ENCODE peak calls at places on chromosomes 1 and 21, in nine cellular contexts. L is HCEC 1CT; R is stimulated activated CD4-positive, alpha-beta T cell treated with anti-CD3 and anti-CD28 coated beads, Interleukin-1b, Interleukin-23, amount 100 ng/mL, for 4 hours; P is NCI-H1092; A is AG04450; X is NCI-H1417; Q is amniotic stem cell; Z is transverse colon; V is astrocyte of the spinal cord. E is an unnamed sample.

GRCh38 chr1:235532350-235532749 is 28.1 kb upstream of the B3GALNT2 start:
- DNase-seq in X (no peak), V (no peak), A (no peak), P (no peak), L (peak), R (no peak), Q (no peak), Z (no peak), E (no peak)

GRCh38 chr1:25117233-25117823 is 115.0 kb downstream of the SYF2 start:
- DNase-seq in Q (no peak), A (no peak), R (no peak), X (no peak), V (no peak), Z (peak), P (no peak), L (no peak), E (no peak)

GRCh38 chr1:226210571-226211176 is 12.8 kb upstream of the MIXL1 start:
- DNase-seq in R (no peak), X (no peak), A (no peak), Q (no peak), Z (no peak), L (no peak), V (no peak), P (no peak), E (no peak)

GRCh38 chr1:45200435-45200834 is 6.0 kb downstream of the ZSWIM5 start:
- DNase-seq in Q (no peak), X (no peak), Z (no peak), A (no peak), V (no peak), L (no peak), R (no peak), P (no peak), E (no peak)

GRCh38 chr1:96365596-96365995 is 356.0 kb upstream of the PTBP2 start:
- DNase-seq in V (no peak), Q (no peak), R (no peak), A (no peak), P (no peak), Z (no peak), X (no peak), L (no peak), E (no peak)

GRCh38 chr1:66217021-66217420 is 316.9 kb upstream of the SGIP1 start:
- DNase-seq in X (no peak), L (peak), V (peak), Q (no peak), Z (no peak), A (no peak), P (no peak), R (no peak), E (no peak)

GRCh38 chr1:210364479-210364878 is 35.8 kb downstream of the HHAT start:
- DNase-seq in Z (no peak), R (no peak), X (no peak), L (no peak), V (no peak), P (no peak), A (no peak), Q (no peak), E (no peak)

GRCh38 chr21:31798842-31799691 is 67.1 kb upstream of the SCAF4 start:
- DNase-seq in L (no peak), Z (no peak), P (no peak), Q (no peak), V (no peak), R (no peak), X (peak), A (no peak), E (no peak)

GRCh38 chr1:84940481-84940880 is 47.5 kb upstream of the LPAR3 start:
- DNase-seq in Z (no peak), V (no peak), Q (no peak), X (no peak), L (no peak), P (no peak), R (no peak), A (no peak), E (no peak)

GRCh38 chr1:116679091-116679827 is 11.7 kb upstream of the IGSF3 start:
- DNase-seq in Q (no peak), L (no peak), A (no peak), X (no peak), Z (no peak), V (no peak), P (no peak), R (no peak), E (no peak)

GRCh38 chr21:38126677-38127271 is 130.0 kb upstream of the KCNJ15 start:
- DNase-seq in Z (peak), R (peak), P (peak), V (peak), A (no peak), Q (peak), X (peak), L (peak), E (peak)

GRCh38 chr1:21334214-21335087 is 44.2 kb upstream of the ECE1 start:
- DNase-seq in Z (peak), V (peak), P (no peak), X (no peak), R (peak), A (no peak), Q (peak), L (peak), E (peak)

GRCh38 chr1:200640373-200641174 is 20.0 kb upstream of the KIF14 start:
- DNase-seq in L (no peak), V (no peak), Q (no peak), X (no peak), R (no peak), Z (no peak), P (no peak), A (no peak), E (no peak)

GRCh38 chr1:6168947-6169586 is 11.1 kb downstream of the CHD5 start:
- DNase-seq in V (no peak), Z (no peak), A (no peak), X (no peak), L (no peak), P (no peak), Q (no peak), R (no peak), E (no peak)

GRCh38 chr21:15051652-15052554 is 12.9 kb downstream of the NRIP1 start:
- DNase-seq in Q (no peak), L (peak), X (peak), V (no peak), A (no peak), R (no peak), P (no peak), Z (peak), E (no peak)

GRCh38 chr1:37945743-37946702 is 830 bp downstream of the INPP5B start:
- DNase-seq in V (peak), X (no peak), A (peak), Q (peak), L (peak), Z (peak), R (no peak), P (no peak), E (no peak)

E was measured in stimulated activated effector memory CD8-positive, alpha-beta T cell treated with anti-CD3 and anti-CD28 coated beads, Interleukin-12 subunit alpha, Interleukin-12 subunit beta, amount 100 ng/mL, for 72 hours.